ENCODE peak calls at places on chromosomes 4 and X, in eight cellular contexts. E is IMR-90, U is OCI-LY7, P is DND-41, I is body of pancreas, L is neural progenitor cell, Q is astrocyte of the spinal cord, F is Panc1. A is an unnamed sample.

GRCh38 chr4:143046454-143046853 is 138.3 kb upstream of the USP38 start:
- DNase-seq in E (no peak), U (no peak), P (no peak), I (no peak), L (no peak), Q (no peak), F (no peak), A (no peak)

GRCh38 chr4:72701987-72702819 is 133.2 kb upstream of the ADAMTS3 start:
- DNase-seq in E (peak), U (peak), P (peak), I (peak), L (peak), Q (peak), F (peak), A (peak)

GRCh38 chrX:154531626-154532025 is 15.0 kb downstream of the G6PD start:
- DNase-seq in E (peak), U (no peak), P (no peak), I (no peak), L (no peak), Q (peak), F (no peak), A (no peak)

GRCh38 chr4:89164400-89164799 is 53.1 kb downstream of the TIGD2 start:
- DNase-seq in E (no peak), U (no peak), P (no peak), I (no peak), L (no peak), Q (no peak), F (no peak), A (no peak)

GRCh38 chr4:68132342-68132741 is 2.7 kb upstream of the TMPRSS11F start:
- DNase-seq in E (no peak), U (no peak), P (no peak), I (no peak), L (no peak), Q (no peak), F (no peak), A (no peak)

GRCh38 chr4:119041951-119042560 is 93.6 kb upstream of the MYOZ2 start:
- DNase-seq in E (peak), U (peak), P (peak), I (peak), L (peak), Q (peak), F (peak), A (peak)

GRCh38 chr4:185500035-185500434 is 28.5 kb upstream of the CCDC110 start:
- DNase-seq in E (no peak), U (no peak), P (no peak), I (no peak), L (no peak), Q (no peak), F (no peak), A (no peak)

GRCh38 chrX:125826080-125826479 is 340.0 kb downstream of the DCAF12L2 start:
- DNase-seq in E (no peak), U (no peak), P (no peak), I (no peak), L (peak), Q (no peak), F (no peak), A (no peak)

GRCh38 chr4:117085185-117085701 is at the start of gene TRAM1L1:
- DNase-seq in E (peak), U (no peak), P (peak), I (peak), L (peak), Q (peak), F (no peak), A (no peak)

GRCh38 chr4:22688236-22688635 is 4.5 kb upstream of the GBA3 start:
- DNase-seq in E (no peak), U (no peak), P (no peak), I (no peak), L (no peak), Q (peak), F (no peak), A (no peak)

GRCh38 chrX:148659481-148659880 is 159.1 kb downstream of the AFF2 start:
- DNase-seq in E (no peak), U (no peak), P (no peak), I (no peak), L (no peak), Q (peak), F (no peak), A (no peak)

GRCh38 chr4:150115851-150116250 is 37.6 kb downstream of the DCLK2 start:
- DNase-seq in E (peak), U (no peak), P (no peak), I (no peak), L (no peak), Q (no peak), F (no peak), A (no peak)

GRCh38 chrX:124917011-124917410 is 402.7 kb upstream of the TEX13C start:
- DNase-seq in E (no peak), U (no peak), P (no peak), I (no peak), L (no peak), Q (no peak), F (no peak), A (no peak)

GRCh38 chrX:23694606-23695005 is 27.3 kb downstream of the PRDX4 start:
- DNase-seq in E (peak), U (peak), P (peak), I (peak), L (peak), Q (peak), F (peak), A (peak)

GRCh38 chrX:147912093-147912801 is 528 bp downstream of the FMR1 start:
- DNase-seq in E (peak), U (peak), P (peak), I (peak), L (peak), Q (peak), F (no peak), A (peak)

GRCh38 chr4:148065069-148065468 is 333.2 kb downstream of the ARHGAP10 start:
- DNase-seq in E (peak), U (no peak), P (no peak), I (no peak), L (no peak), Q (peak), F (no peak), A (no peak)

GRCh38 chr4:7134737-7135388 is 57.5 kb upstream of the SORCS2 start:
- DNase-seq in E (peak), U (no peak), P (no peak), I (peak), L (no peak), Q (peak), F (no peak), A (no peak)

GRCh38 chrX:150508461-150509367 is 59.7 kb upstream of the MTM1 start:
- DNase-seq in E (peak), U (no peak), P (no peak), I (peak), L (peak), Q (peak), F (no peak), A (no peak)

GRCh38 chr4:88573995-88574394 is 18.3 kb upstream of the HERC3 start:
- DNase-seq in E (peak), U (no peak), P (no peak), I (no peak), L (peak), Q (peak), F (no peak), A (no peak)

GRCh38 chr4:158894826-158895225 is 126.0 kb downstream of the FNIP2 start:
- DNase-seq in E (no peak), U (no peak), P (no peak), I (no peak), L (no peak), Q (no peak), F (no peak), A (no peak)

GRCh38 chrX:103734125-103734760 is 23.5 kb downstream of the TMEM31 start:
- DNase-seq in E (peak), U (no peak), P (no peak), I (no peak), L (no peak), Q (no peak), F (no peak), A (no peak)

GRCh38 chr4:110475881-110476818 is at the start of gene ENPEP:
- DNase-seq in E (peak), U (no peak), P (no peak), I (peak), L (no peak), Q (peak), F (no peak), A (no peak)

GRCh38 chr4:11954093-11954492 is 525.4 kb upstream of the HS3ST1 start:
- DNase-seq in E (no peak), U (peak), P (no peak), I (no peak), L (peak), Q (peak), F (no peak), A (no peak)

GRCh38 chrX:93404121-93404520 is 269.3 kb downstream of the NAP1L3 start:
- DNase-seq in E (no peak), U (no peak), P (no peak), I (no peak), L (no peak), Q (no peak), F (no peak), A (no peak)

GRCh38 chr4:75710246-75710645 is 14.1 kb upstream of the USO1 start:
- DNase-seq in E (no peak), U (no peak), P (no peak), I (no peak), L (no peak), Q (peak), F (no peak), A (no peak)

GRCh38 chrX:46444011-46444410 is 101.2 kb downstream of the ZNF674 start:
- DNase-seq in E (peak), U (no peak), P (no peak), I (no peak), L (no peak), Q (peak), F (peak), A (no peak)

GRCh38 chr4:97106161-97106560 is 1037.1 kb downstream of the STPG2 start:
- DNase-seq in E (no peak), U (no peak), P (no peak), I (no peak), L (no peak), Q (no peak), F (no peak), A (no peak)

GRCh38 chrX:43165343-43165920 is 387.5 kb upstream of the PPP1R2C start:
- DNase-seq in E (no peak), U (no peak), P (no peak), I (no peak), L (no peak), Q (no peak), F (no peak), A (peak)

GRCh38 chr4:123843137-123843536 is 446.5 kb downstream of the SPRY1 start:
- DNase-seq in E (no peak), U (no peak), P (no peak), I (no peak), L (no peak), Q (no peak), F (no peak), A (no peak)

GRCh38 chrX:1336331-1337143 is at the start of gene IL3RA:
- DNase-seq in E (no peak), U (no peak), P (no peak), I (peak), L (no peak), Q (no peak), F (no peak), A (peak)
- H3K4me3 ChIP-seq in E (no peak), U (no peak), P (no peak), I (no peak), L (no peak), Q (no peak), F (peak), A (peak)

GRCh38 chrX:49187028-49187394 is 838 bp upstream of the PRICKLE3 start:
- DNase-seq in E (no peak), U (no peak), P (no peak), I (no peak), L (no peak), Q (no peak), F (no peak), A (no peak)

GRCh38 chrX:49184294-49185061 is 1.7 kb downstream of the PRICKLE3 start:
- DNase-seq in E (peak), U (peak), P (no peak), I (peak), L (peak), Q (peak), F (peak), A (peak)

GRCh38 chrX:49185062-49185394 is 1.1 kb downstream of the PRICKLE3 start:
- DNase-seq in E (no peak), U (no peak), P (no peak), I (no peak), L (no peak), Q (no peak), F (no peak), A (no peak)

GRCh38 chrX:49187526-49187925 is 1.4 kb upstream of the PRICKLE3 start:
- DNase-seq in E (no peak), U (no peak), P (no peak), I (no peak), L (peak), Q (no peak), F (no peak), A (no peak)

DNA sequence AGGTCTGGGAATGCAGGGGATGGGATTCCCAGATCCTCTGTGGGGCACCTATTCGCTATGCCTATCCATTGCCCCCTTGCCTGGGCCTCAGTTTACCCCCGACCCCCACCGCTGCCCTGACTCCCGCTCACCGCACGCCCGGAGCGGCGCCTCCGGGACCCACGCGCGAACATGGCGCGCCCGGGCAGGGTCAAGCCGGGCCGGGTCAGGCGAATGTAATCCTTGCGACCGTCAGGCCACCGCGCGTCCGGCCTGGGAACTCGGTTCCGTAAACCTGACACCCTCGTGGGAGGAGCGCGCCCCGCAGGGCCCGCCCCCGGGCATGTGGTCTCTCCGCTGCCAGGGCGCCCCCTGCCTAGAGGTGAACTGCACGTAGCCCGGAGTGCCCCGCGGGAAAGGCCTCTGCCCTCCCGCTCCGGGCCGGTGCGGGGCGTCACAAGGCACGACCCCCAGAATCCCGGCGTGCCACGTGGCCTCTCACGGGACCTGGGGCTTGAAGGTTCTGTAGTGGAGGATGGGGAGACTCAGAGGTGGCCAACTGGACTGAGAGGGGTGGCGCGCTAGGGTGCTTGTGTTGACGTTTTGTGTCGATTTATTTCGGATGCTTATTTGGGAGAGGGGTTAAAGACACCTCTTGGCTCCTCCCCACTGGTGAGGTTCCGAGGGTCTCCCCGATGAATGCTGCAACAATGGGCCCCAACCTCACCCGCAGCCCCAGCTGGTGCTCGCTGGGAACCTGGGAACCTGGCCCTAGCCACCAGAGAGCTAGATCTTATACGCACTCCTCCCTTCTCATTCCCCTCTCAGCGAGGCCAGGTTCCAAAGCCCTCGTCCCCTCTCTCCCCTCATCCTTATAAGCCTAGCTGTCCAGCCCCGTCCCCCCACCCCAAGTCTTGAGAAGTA is at the start of gene PRICKLE3:
- DNase-seq in E (peak), U (peak), P (peak), I (peak), L (peak), Q (peak), F (no peak), A (peak)
- TF ChIP-seq CTCF in E (peak), U (peak), P (peak), I (no peak), L (peak), Q (peak), F (peak), A (peak)

GRCh38 chr4:152380185-152380584 is 155.7 kb downstream of the FBXW7 start:
- DNase-seq in E (no peak), U (no peak), P (no peak), I (no peak), L (no peak), Q (no peak), F (no peak), A (no peak)

GRCh38 chr4:152385551-152385950 is 150.3 kb downstream of the FBXW7 start:
- DNase-seq in E (peak), U (peak), P (peak), I (no peak), L (peak), Q (peak), F (no peak), A (no peak)

GRCh38 chr4:152380919-152381318 is 155.0 kb downstream of the FBXW7 start:
- DNase-seq in E (no peak), U (no peak), P (no peak), I (no peak), L (no peak), Q (no peak), F (no peak), A (no peak)

GRCh38 chr4:152382057-152382785 is 153.7 kb downstream of the FBXW7 start:
- DNase-seq in E (peak), U (no peak), P (peak), I (peak), L (no peak), Q (peak), F (no peak), A (peak)
- H3K4me3 ChIP-seq in E (no peak), U (no peak), P (no peak), I (peak), L (no peak), Q (no peak), F (no peak), A (no peak)

DNA sequence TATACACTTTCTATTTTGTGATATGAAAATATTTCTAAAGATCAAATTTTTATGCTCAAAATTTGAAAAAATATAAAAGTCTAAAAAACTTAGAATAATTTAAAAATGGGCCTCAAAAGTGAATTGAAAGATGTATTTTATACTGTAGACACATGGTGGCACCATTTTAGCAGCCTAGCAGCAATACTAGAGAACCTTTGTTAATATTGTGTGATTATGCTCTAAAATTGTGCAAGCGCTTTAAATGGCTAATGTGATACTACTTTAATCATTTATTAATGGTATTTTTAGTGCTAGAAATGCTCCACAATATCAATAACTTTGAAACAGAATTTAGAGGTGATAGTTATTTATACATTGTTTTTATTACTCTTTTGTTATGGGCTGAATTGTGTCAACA is 3.7 kb upstream of the GUF1 start:
- DNase-seq in E (no peak), U (no peak), P (no peak), I (no peak), L (no peak), Q (no peak), F (no peak), A (no peak)
- TF ChIP-seq CTCF in E (peak), U (peak), P (peak), I (no peak), L (no peak), Q (no peak), F (peak), A (no peak)

A was measured in GM12865.